ENCODE peak calls at places on chromosome 13, in eight cellular contexts. S is HCT116, W is lung, N is Panc1, F is tibial artery, B is mesendoderm, I is DND-41, T is heart right ventricle. D is an unnamed sample. For H3K4me1 and H3K27me3, the result is how much of the 10 kb centered on the place peaks cover.

GRCh38 chr13:83215627-83216026 is 666.6 kb downstream of the SLITRK1 start:
- DNase-seq in S (no peak), W (no peak), N (no peak), F (no peak), B (no peak), I (no peak), T (no peak), D (no peak)

GRCh38 chr13:30159446-30159839 is 147.9 kb downstream of the KATNAL1 start:
- DNase-seq in S (no peak), W (no peak), N (no peak), F (peak), B (no peak), I (no peak), T (no peak), D (no peak)

GRCh38 chr13:99399623-99399974 is 92.4 kb upstream of the GPR183 start:
- DNase-seq in S (no peak), W (no peak), N (no peak), F (no peak), B (no peak), I (no peak), T (no peak), D (no peak)

GRCh38 chr13:100619940-100620339 is 31.4 kb upstream of the GGACT start:
- DNase-seq in S (no peak), W (no peak), N (no peak), F (no peak), B (no peak), I (no peak), T (no peak), D (peak)

GRCh38 chr13:52862358-52863206 is 14.1 kb upstream of the PCDH8 start:
- DNase-seq in S (peak), W (no peak), N (peak), F (no peak), B (peak), I (peak), T (no peak), D (no peak)

GRCh38 chr13:99605417-99606321 is 104.4 kb downstream of the TM9SF2 start:
- DNase-seq in S (peak), W (peak), N (no peak), F (peak), B (peak), I (peak), T (peak), D (no peak)

GRCh38 chr13:107835339-107836018 is 379.9 kb downstream of the LIG4 start:
- DNase-seq in S (no peak), W (no peak), N (no peak), F (no peak), B (peak), I (no peak), T (no peak), D (no peak)

GRCh38 chr13:99975626-99976025 is 4.1 kb upstream of the ZIC5 start:
- DNase-seq in S (no peak), W (no peak), N (no peak), F (no peak), B (no peak), I (no peak), T (no peak), D (no peak)

GRCh38 chr13:27599845-27600553 is 20.3 kb downstream of the LNX2 start:
- DNase-seq in S (peak), W (no peak), N (no peak), F (no peak), B (peak), I (no peak), T (no peak), D (no peak)

GRCh38 chr13:79810671-79811070 is 329.7 kb downstream of the NDFIP2 start:
- DNase-seq in S (no peak), W (no peak), N (no peak), F (no peak), B (peak), I (no peak), T (no peak), D (no peak)

GRCh38 chr13:87999791-88000190 is 328.6 kb downstream of the SLITRK5 start:
- DNase-seq in S (no peak), W (no peak), N (no peak), F (no peak), B (peak), I (no peak), T (no peak), D (no peak)

GRCh38 chr13:97798836-97799235 is 154.6 kb upstream of the IPO5 start:
- DNase-seq in S (no peak), W (no peak), N (no peak), F (no peak), B (no peak), I (no peak), T (no peak), D (no peak)

GRCh38 chr13:99386495-99386894 is 79.3 kb upstream of the GPR183 start:
- DNase-seq in S (no peak), W (no peak), N (no peak), F (no peak), B (peak), I (no peak), T (no peak), D (no peak)

GRCh38 chr13:23637813-23638212 is 67.6 kb downstream of the TNFRSF19 start:
- DNase-seq in S (no peak), W (no peak), N (no peak), F (no peak), B (no peak), I (no peak), T (peak), D (no peak)

GRCh38 chr13:44096906-44097305 is 217.2 kb downstream of the LACC1 start:
- DNase-seq in S (no peak), W (no peak), N (no peak), F (no peak), B (no peak), I (no peak), T (no peak), D (no peak)

GRCh38 chr13:85148009-85148408 is 651.2 kb downstream of the SLITRK6 start:
- DNase-seq in S (no peak), W (no peak), N (no peak), F (no peak), B (peak), I (no peak), T (no peak), D (no peak)

GRCh38 chr13:34657716-34658115 is 284.4 kb upstream of the NBEA start:
- DNase-seq in S (no peak), W (no peak), N (no peak), F (no peak), B (no peak), I (no peak), T (no peak), D (no peak)

GRCh38 chr13:29858667-29859066 is 8.2 kb upstream of the UBL3 start:
- DNase-seq in S (no peak), W (no peak), N (no peak), F (no peak), B (no peak), I (no peak), T (no peak), D (no peak)

GRCh38 chr13:41644742-41645141 is 187.4 kb downstream of the RGCC start:
- DNase-seq in S (no peak), W (no peak), N (no peak), F (no peak), B (no peak), I (no peak), T (no peak), D (no peak)

GRCh38 chr13:41643502-41643901 is 186.2 kb downstream of the RGCC start:
- DNase-seq in S (no peak), W (no peak), N (no peak), F (no peak), B (no peak), I (no peak), T (no peak), D (no peak)

GRCh38 chr13:41649659-41650058 is 192.3 kb downstream of the RGCC start:
- DNase-seq in S (peak), W (no peak), N (no peak), F (no peak), B (peak), I (no peak), T (no peak), D (no peak)

GRCh38 chr13:41648314-41648935 is 191.1 kb downstream of the RGCC start:
- DNase-seq in S (peak), W (no peak), N (peak), F (no peak), B (peak), I (no peak), T (no peak), D (no peak)

GRCh38 chr13:41645313-41645712 is 188.0 kb downstream of the RGCC start:
- DNase-seq in S (no peak), W (peak), N (no peak), F (peak), B (no peak), I (no peak), T (no peak), D (no peak)
- H3K4me1 ChIP-seq in S (under half), W (under half), N (under half), F (under half), B (under half), I (under half), T (under half), D (under half)

GRCh38 chr13:76503756-76504155 is 382.4 kb downstream of the KCTD12 start:
- DNase-seq in S (no peak), W (no peak), N (no peak), F (no peak), B (no peak), I (no peak), T (no peak), D (no peak)
- H3K27me3 ChIP-seq in S (under half), W (under half), N (under half), F (under half), B (under half), I (under half), T (under half), D (under half)

GRCh38 chr13:113399755-113400149 is 35.8 kb upstream of the GRTP1 start:
- DNase-seq in S (no peak), W (no peak), N (no peak), F (peak), B (no peak), I (no peak), T (no peak), D (no peak)
- H3K27ac ChIP-seq in S (no peak), W (no peak), N (no peak), F (peak), B (no peak), I (no peak), T (peak), D (no peak)

DNA sequence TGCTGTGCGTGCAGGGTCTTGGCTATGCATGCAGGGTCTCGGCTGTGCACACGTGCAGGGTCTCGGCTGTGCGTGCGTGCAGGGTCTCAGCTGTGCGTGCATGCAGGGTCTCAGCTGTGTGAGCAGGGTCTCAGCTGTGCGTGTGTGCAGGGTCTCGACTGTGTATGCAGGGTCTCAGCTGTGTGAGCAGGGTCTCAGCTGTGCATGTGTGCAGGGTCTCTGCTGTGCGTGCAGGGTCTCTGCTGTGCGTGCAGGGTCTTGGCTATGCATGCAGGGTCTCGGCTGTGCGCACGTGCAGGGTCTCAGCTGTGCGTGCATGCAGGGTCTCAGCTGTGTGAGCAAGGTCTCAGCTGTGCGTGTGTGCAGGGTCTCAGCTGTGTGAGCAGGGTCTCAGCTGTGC is 42.5 kb downstream of the RAB20 start:
- DNase-seq in S (no peak), W (no peak), N (no peak), F (no peak), B (no peak), I (no peak), T (no peak), D (no peak)
- H3K4me1 ChIP-seq in S (under half), W (under half), N (under half), F (half or more), B (under half), I (under half), T (under half), D (under half)

GRCh38 chr13:95553614-95554385 is 1.3 kb downstream of the CLDN10 start:
- DNase-seq in S (no peak), W (no peak), N (no peak), F (no peak), B (peak), I (no peak), T (no peak), D (no peak)
- H3K27me3 ChIP-seq in S (under half), W (under half), N (under half), F (under half), B (under half), I (under half), T (under half), D (under half)

D was measured in naive thymus-derived CD4-positive, alpha-beta T cell.